ENCODE peak calls at places on chromosomes 3 and 15, in nine cellular contexts. A is Panc1, U is stomach, E is GM23338, I is sigmoid colon, D is endothelial cell of umbilical vein, W is breast epithelium, N is transverse colon, P is suprapubic skin. J is an unnamed sample.

GRCh38 chr3:184783309-184783708 is 28.7 kb upstream of the VPS8 start:
- DNase-seq in D (no peak), P (no peak), E (no peak), U (no peak), I (no peak), A (no peak), W (no peak), N (no peak), J (no peak)

GRCh38 chr15:81098884-81099601 is 35.0 kb upstream of the CFAP161 start:
- DNase-seq in U (no peak), I (peak), E (no peak), W (no peak), P (no peak), N (no peak), A (no peak), D (peak), J (no peak)

GRCh38 chr3:57227204-57227929 is at the start of gene APPL1:
- DNase-seq in I (peak), P (peak), D (peak), A (peak), U (peak), N (peak), E (peak), W (peak), J (no peak)

GRCh38 chr3:184559336-184559735 is 2.2 kb upstream of the EPHB3 start:
- DNase-seq in D (no peak), I (no peak), N (peak), W (peak), U (peak), E (no peak), A (no peak), P (no peak), J (no peak)

GRCh38 chr15:36156855-36157521 is 422.4 kb upstream of the CDIN1 start:
- DNase-seq in A (no peak), E (no peak), W (peak), I (peak), N (peak), U (no peak), D (no peak), P (no peak), J (no peak)

GRCh38 chr15:65837301-65838283 is 31.7 kb upstream of the RAB11A start:
- DNase-seq in U (no peak), A (no peak), E (no peak), D (peak), N (no peak), W (no peak), I (no peak), P (no peak), J (no peak)

GRCh38 chr3:180912304-180913226 is at the start of gene FXR1:
- DNase-seq in U (peak), P (peak), N (peak), I (peak), D (peak), E (peak), A (peak), W (peak), J (peak)

GRCh38 chr3:68861521-68861920 is 70.8 kb downstream of the TAFA4 start:
- DNase-seq in E (no peak), D (no peak), U (no peak), N (no peak), W (no peak), A (no peak), I (no peak), P (no peak), J (no peak)

GRCh38 chr15:32669870-32670623 is 28.5 kb downstream of the SCG5 start:
- DNase-seq in E (peak), I (peak), A (no peak), U (no peak), N (no peak), D (no peak), W (peak), P (peak), J (no peak)

GRCh38 chr15:80247320-80247719 is 4.7 kb downstream of the CTXND1 start:
- DNase-seq in I (peak), U (no peak), E (no peak), W (no peak), A (no peak), D (no peak), N (no peak), P (no peak), J (no peak)

GRCh38 chr3:107904536-107905066 is 186.2 kb downstream of the CD47 start:
- DNase-seq in P (no peak), W (no peak), N (no peak), A (no peak), U (no peak), E (no peak), D (no peak), I (no peak), J (no peak)

GRCh38 chr3:184583345-184584000 is 21.9 kb downstream of the EPHB3 start:
- DNase-seq in W (no peak), I (no peak), D (no peak), A (no peak), E (no peak), P (no peak), U (no peak), N (no peak), J (no peak)

GRCh38 chr15:79970921-79971434 is at the start of gene BCL2A1:
- DNase-seq in U (peak), A (peak), P (no peak), I (no peak), N (peak), W (no peak), E (no peak), D (peak), J (no peak)

DNA sequence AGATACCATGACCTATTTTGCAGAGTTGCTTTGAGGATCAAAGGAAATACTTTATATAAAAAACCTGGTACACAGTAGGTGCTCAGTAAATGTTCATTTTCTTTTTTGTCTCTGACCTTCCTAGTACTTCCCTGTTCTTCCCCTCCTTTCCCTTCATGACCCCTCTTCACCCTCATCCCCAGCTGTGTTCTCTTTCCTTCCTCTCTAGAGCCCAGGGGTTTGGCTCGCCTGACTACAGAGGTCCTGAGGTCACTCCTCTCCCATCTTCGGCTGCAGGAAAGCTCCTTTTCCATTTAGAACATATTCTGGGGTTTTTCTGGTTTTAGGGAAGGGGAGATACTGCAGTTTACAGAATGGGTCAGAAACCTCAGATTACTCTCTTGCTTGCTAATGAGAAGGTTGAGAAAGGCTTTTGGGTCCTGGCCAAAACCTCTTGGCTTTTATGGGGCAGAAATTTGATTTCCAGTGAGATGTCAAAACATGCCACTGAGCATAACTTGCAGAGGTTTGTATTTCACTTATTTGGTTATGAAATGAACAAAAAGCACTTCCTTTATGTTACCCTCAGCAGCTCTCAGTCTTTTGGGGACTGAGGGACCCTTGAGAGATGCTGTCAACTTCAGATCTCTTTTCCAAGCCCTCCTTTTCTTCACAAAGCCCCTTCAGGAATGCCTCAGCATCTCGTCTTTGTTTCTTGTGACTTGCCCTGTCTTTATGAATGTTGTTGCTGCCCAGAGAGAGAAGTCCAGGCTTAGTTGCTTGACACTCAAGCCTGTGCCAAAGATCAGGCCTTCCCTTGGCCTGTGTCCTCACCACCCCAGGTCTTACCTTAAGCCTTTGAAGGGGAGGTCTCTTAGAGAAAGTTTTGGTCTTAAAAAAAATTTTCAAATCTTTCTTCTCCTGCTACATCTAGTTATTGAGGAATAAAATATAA is 121.7 kb upstream of the TPM1 start:
- DNase-seq in U (no peak), E (no peak), I (no peak), N (no peak), W (no peak), A (no peak), D (no peak), P (no peak), J (no peak)
- TF ChIP-seq POLR2AphosphoS5 in U (no peak), E (no peak), I (no peak), N (no peak), W (no peak), A (no peak), D (no peak), P (no peak), J (no peak)

GRCh38 chr3:46665763-46666470 is 27.6 kb downstream of the ALS2CL start:
- DNase-seq in W (no peak), U (peak), E (no peak), N (no peak), I (peak), A (no peak), D (no peak), P (no peak), J (no peak)

GRCh38 chr3:46663611-46664135 is 29.8 kb downstream of the ALS2CL start:
- DNase-seq in U (peak), D (peak), A (no peak), W (no peak), N (peak), P (peak), E (peak), I (peak), J (no peak)

GRCh38 chr3:46666471-46666845 is 27.0 kb downstream of the ALS2CL start:
- DNase-seq in N (peak), U (peak), W (no peak), I (peak), E (no peak), D (no peak), P (peak), A (no peak), J (no peak)

GRCh38 chr3:46664188-46664970 is 29.1 kb downstream of the ALS2CL start:
- DNase-seq in P (peak), I (peak), U (peak), E (no peak), N (no peak), A (no peak), D (no peak), W (no peak), J (no peak)

DNA sequence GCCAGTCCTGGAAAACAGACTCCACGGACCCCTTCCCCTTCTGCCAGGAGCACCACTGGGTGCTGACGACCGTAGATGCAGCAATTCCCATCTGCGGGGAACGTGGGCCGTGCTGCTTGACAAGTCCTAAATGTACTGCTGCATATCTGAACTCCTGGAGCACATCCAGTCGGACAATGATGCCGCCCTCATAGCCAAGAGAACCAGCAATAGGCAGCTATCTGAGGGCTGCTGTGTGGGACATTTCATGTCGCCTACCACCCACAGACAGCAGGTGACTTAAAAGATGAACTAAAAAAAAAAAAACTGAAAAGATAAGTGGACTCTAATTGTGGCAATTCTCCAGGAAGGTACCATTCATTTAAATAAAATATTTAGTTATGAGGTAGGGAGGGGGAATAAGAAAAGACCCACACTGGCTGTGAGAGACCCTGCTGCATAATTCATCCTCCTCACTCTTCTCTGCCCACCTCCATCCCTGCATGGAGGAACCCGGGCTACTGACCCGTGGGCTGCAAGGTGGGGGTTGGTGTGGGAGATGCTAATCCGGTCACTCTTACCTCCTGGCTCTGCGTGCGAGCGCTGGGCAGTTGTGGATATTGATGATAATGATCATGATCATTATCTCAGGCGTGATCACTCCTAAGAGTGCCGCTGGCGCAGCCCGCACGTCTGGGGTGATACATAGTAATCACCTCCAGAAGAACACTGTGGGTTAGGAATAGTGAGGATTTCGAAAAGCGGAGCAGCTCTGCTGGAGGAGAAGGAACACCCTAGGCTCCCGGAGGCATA is 28.3 kb downstream of the ALS2CL start:
- DNase-seq in U (peak), N (no peak), P (peak), W (no peak), D (no peak), I (no peak), E (no peak), A (no peak), J (no peak)
- H3K27ac ChIP-seq in U (no peak), N (no peak), P (no peak), W (no peak), D (no peak), I (no peak), E (no peak), A (no peak), J (no peak)

DNA sequence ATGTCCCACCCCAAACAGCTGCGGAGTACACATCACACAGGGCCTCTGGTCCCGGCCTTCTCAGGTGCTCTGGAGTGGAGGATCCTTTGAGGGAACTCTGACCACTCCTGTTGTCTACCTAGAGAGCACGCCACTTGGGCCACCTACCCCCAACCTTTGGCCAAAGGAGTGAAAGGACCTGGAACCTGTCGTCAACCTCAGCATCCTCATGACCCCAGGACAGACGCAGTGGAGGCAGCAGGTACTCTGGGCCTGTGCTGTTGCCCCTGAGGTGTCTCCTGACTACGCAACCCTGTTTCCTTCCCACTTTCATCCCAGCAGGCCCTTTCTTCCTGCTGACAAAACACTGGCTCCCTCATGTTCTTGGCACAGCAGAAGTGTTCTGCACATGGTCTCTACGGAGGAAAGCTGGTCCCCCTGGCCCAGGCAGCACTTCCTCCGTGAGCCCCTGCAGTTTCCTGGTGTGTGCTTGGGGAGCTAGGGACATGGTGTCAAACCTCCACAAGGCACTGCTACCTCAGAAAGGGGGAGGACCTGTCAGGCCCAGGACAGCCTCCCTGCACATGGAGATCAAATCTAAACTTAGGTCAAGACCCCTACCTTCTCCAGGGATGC is 48.0 kb downstream of the DHX30 start:
- DNase-seq in A (no peak), D (no peak), U (no peak), I (no peak), P (no peak), W (no peak), E (no peak), N (no peak), J (no peak)
- H3K4me3 ChIP-seq in A (no peak), D (no peak), U (no peak), I (no peak), P (no peak), W (no peak), E (no peak), N (no peak), J (no peak)

GRCh38 chr3:67654832-67655152 is 380 bp upstream of the SUCLG2 start:
- DNase-seq in A (no peak), N (no peak), E (no peak), I (no peak), U (no peak), W (no peak), P (no peak), D (no peak), J (no peak)

GRCh38 chr3:67656614-67657013 is 2.2 kb upstream of the SUCLG2 start:
- DNase-seq in E (no peak), U (no peak), W (no peak), D (no peak), P (no peak), A (no peak), I (no peak), N (no peak), J (no peak)

GRCh38 chr3:67655364-67656121 is 1.1 kb upstream of the SUCLG2 start:
- DNase-seq in E (no peak), N (peak), I (no peak), P (no peak), A (no peak), W (peak), D (no peak), U (peak), J (no peak)

GRCh38 chr3:67654099-67654831 is at the start of gene SUCLG2:
- DNase-seq in E (peak), U (peak), W (peak), D (peak), A (peak), N (peak), P (peak), I (peak), J (no peak)

DNA sequence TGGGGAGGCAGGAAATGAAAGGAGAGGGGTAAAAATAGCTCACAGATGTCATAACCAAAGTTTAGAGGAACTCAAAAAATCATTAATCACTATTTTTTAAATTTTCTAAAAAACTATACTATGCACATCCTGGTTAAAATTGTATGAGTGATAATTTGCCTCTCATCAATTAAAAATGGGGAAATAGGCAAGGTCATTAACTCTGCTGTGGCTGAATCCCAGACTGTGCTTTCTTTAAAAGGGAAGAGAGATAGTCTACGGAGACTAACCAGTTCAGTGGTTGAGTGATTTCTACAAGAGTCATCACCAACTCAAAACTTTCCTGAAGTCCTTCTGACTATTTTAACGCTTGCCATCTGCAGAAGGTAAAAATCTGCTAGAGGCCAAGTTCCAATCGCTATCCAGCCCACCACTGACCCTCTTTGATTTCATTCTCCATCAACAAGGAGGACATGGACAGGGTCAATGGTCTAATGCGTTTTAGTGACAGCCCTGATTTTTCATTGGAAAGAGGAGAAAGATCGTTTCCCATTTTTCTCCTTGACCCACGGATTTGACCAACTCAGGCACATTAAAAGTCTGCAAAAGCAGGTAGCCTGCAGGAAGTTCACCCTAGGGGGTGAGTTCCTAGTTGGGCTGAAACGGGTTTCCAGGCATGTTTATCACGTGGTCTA is 850 bp downstream of the SUCLG2 start:
- DNase-seq in P (no peak), D (no peak), U (no peak), I (no peak), N (no peak), W (no peak), A (no peak), E (peak), J (no peak)
- TF ChIP-seq POLR2AphosphoS5 in P (no peak), D (no peak), U (no peak), I (no peak), N (no peak), W (no peak), A (no peak), E (no peak), J (no peak)

DNA sequence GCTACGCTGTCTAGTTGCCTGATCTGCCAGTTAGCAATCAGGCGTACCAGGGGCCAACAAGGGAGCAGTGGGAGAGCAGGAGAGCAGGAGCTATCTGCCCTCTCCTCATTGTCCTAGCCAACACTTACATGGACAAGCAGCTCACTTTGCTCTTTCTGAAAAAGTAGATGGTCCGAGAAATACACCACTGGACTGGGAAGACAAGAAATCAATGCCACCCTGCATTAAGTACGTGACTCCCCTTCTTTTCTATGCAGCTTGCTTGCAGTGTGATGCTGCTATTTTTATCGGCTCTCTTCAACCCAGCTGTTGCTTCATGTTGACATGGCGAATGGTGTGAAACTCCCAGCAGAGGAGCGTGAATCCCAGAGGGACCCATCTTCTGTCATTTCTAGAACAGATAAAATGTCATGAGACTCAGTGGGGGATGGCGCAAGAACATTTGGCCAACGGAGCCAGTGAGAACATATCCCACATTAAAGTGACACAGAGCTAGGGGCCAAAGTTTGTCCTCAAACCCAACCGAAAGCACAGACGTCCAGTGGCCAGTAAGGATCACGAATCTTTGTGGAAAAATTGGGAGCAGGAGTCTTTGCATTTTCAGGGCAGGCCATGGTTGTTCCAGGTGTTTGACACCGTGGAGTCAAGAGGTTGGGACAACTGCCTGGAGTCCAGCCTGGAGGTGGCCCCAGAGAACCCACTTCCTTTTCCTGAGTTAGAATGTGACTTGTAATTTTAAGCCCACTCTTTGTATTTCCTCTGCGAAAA is 53.7 kb upstream of the MEF2A start:
- DNase-seq in N (no peak), E (no peak), A (no peak), P (no peak), D (no peak), W (no peak), U (no peak), I (no peak), J (no peak)
- H3K27ac ChIP-seq in N (no peak), E (no peak), A (no peak), P (peak), D (no peak), W (no peak), U (no peak), I (peak), J (peak)

GRCh38 chr15:38565287-38565670 is 665 bp upstream of the RASGRP1 start:
- DNase-seq in D (no peak), W (no peak), I (no peak), U (no peak), N (no peak), E (no peak), A (no peak), P (no peak), J (no peak)
- H3K4me3 ChIP-seq in D (no peak), W (peak), I (no peak), U (peak), N (no peak), E (peak), A (no peak), P (peak), J (no peak)

J was measured in SK-N-MC.